ENCODE peak calls at places on chromosomes 6 and 20, in five cellular contexts. One of them, this sample, is unnamed.

GRCh38 chr6:87907521-87907920 is 140.1 kb upstream of the SPACA1 start:
- DNase-seq in K562: no peak
- DNase-seq in A549: no peak
- DNase-seq in HCT116: no peak
- DNase-seq in endothelial cell of umbilical vein: no peak
- DNase-seq in this sample: no peak

GRCh38 chr6:129317931-129318820 is 391.8 kb downstream of the ARHGAP18 start:
- DNase-seq in K562: no peak
- DNase-seq in A549: peak; percentile 7
- DNase-seq in HCT116: no peak
- DNase-seq in endothelial cell of umbilical vein: peak; percentile 16
- DNase-seq in this sample: no peak

GRCh38 chr6:39026175-39026574 is 22.4 kb upstream of the GLP1R start:
- DNase-seq in K562: no peak
- DNase-seq in A549: no peak
- DNase-seq in HCT116: no peak
- DNase-seq in endothelial cell of umbilical vein: no peak
- DNase-seq in this sample: no peak

GRCh38 chr6:35181933-35182612 is 31.7 kb upstream of the SCUBE3 start:
- DNase-seq in K562: peak; percentile 54
- DNase-seq in A549: peak; percentile 72
- DNase-seq in HCT116: peak; percentile 86
- DNase-seq in endothelial cell of umbilical vein: peak; percentile 15
- DNase-seq in this sample: peak; percentile 64

GRCh38 chr20:20360464-20360863 is 7.4 kb upstream of the INSM1 start:
- DNase-seq in K562: peak; percentile 48
- DNase-seq in A549: peak; percentile 61
- DNase-seq in HCT116: peak; percentile 40
- DNase-seq in endothelial cell of umbilical vein: peak; percentile 69
- DNase-seq in this sample: peak; percentile 79

GRCh38 chr20:11511816-11512215 is 405.9 kb upstream of the BTBD3 start:
- DNase-seq in K562: no peak
- DNase-seq in A549: no peak
- DNase-seq in HCT116: no peak
- DNase-seq in endothelial cell of umbilical vein: no peak
- DNase-seq in this sample: no peak

GRCh38 chr6:30491963-30492616 is 2.8 kb downstream of the HLA-E start:
- DNase-seq in K562: no peak
- DNase-seq in A549: no peak
- DNase-seq in HCT116: no peak
- DNase-seq in endothelial cell of umbilical vein: no peak
- DNase-seq in this sample: no peak

GRCh38 chr6:165774903-165775608 is 112.0 kb upstream of the PDE10A start:
- DNase-seq in K562: no peak
- DNase-seq in A549: no peak
- DNase-seq in HCT116: no peak
- DNase-seq in endothelial cell of umbilical vein: peak; percentile 99
- DNase-seq in this sample: no peak

GRCh38 chr20:54026300-54027064 is 43.9 kb downstream of the BCAS1 start:
- DNase-seq in K562: no peak
- DNase-seq in A549: no peak
- DNase-seq in HCT116: no peak
- DNase-seq in endothelial cell of umbilical vein: no peak
- DNase-seq in this sample: no peak

GRCh38 chr6:162119349-162119748 is 608.2 kb downstream of the PRKN start:
- DNase-seq in K562: no peak
- DNase-seq in A549: no peak
- DNase-seq in HCT116: no peak
- DNase-seq in endothelial cell of umbilical vein: no peak
- DNase-seq in this sample: no peak

GRCh38 chr20:51388756-51389542 is 153.6 kb downstream of the NFATC2 start:
- DNase-seq in K562: no peak
- DNase-seq in A549: no peak
- DNase-seq in HCT116: no peak
- DNase-seq in endothelial cell of umbilical vein: peak; percentile 80
- DNase-seq in this sample: no peak

GRCh38 chr6:113306552-113307145 is 550.5 kb upstream of the MARCKS start:
- DNase-seq in K562: peak; percentile 43
- DNase-seq in A549: peak; percentile 21
- DNase-seq in HCT116: peak; percentile 56
- DNase-seq in endothelial cell of umbilical vein: peak; percentile 36
- DNase-seq in this sample: no peak

GRCh38 chr6:164832410-164832809 is 477.0 kb downstream of the C6orf118 start:
- DNase-seq in K562: no peak
- DNase-seq in A549: no peak
- DNase-seq in HCT116: no peak
- DNase-seq in endothelial cell of umbilical vein: no peak
- DNase-seq in this sample: no peak

GRCh38 chr6:33187809-33188208 is 4.5 kb downstream of the COL11A2 start:
- DNase-seq in K562: no peak
- DNase-seq in A549: no peak
- DNase-seq in HCT116: no peak
- DNase-seq in endothelial cell of umbilical vein: no peak
- DNase-seq in this sample: no peak

GRCh38 chr6:11847515-11848244 is 69.1 kb upstream of the ADTRP start:
- DNase-seq in K562: no peak
- DNase-seq in A549: no peak
- DNase-seq in HCT116: no peak
- DNase-seq in endothelial cell of umbilical vein: no peak
- DNase-seq in this sample: no peak

GRCh38 chr6:12279322-12280098 is 10.7 kb upstream of the EDN1 start:
- DNase-seq in K562: no peak
- DNase-seq in A549: peak; percentile 23
- DNase-seq in HCT116: no peak
- DNase-seq in endothelial cell of umbilical vein: peak; percentile 6
- DNase-seq in this sample: no peak

GRCh38 chr6:45376310-45377040 is 1.3 kb downstream of the SUPT3H start:
- DNase-seq in K562: peak; percentile 40
- DNase-seq in A549: no peak
- DNase-seq in HCT116: no peak
- DNase-seq in endothelial cell of umbilical vein: peak; percentile 50
- DNase-seq in this sample: no peak

GRCh38 chr20:52379723-52380336 is 188.3 kb upstream of the ZFP64 start:
- DNase-seq in K562: peak; percentile 27
- DNase-seq in A549: peak; percentile 25
- DNase-seq in HCT116: no peak
- DNase-seq in endothelial cell of umbilical vein: peak; percentile 52
- DNase-seq in this sample: peak; percentile 42

GRCh38 chr6:22236626-22237414 is 60.0 kb downstream of the PRL start:
- DNase-seq in K562: no peak
- DNase-seq in A549: peak; percentile 92
- DNase-seq in HCT116: no peak
- DNase-seq in endothelial cell of umbilical vein: no peak
- DNase-seq in this sample: no peak

GRCh38 chr6:1091905-1092304 is 220.0 kb upstream of the FOXQ1 start:
- DNase-seq in K562: no peak
- DNase-seq in A549: no peak
- DNase-seq in HCT116: no peak
- DNase-seq in endothelial cell of umbilical vein: no peak
- DNase-seq in this sample: no peak

GRCh38 chr6:125432014-125432413 is 130.2 kb upstream of the HDDC2 start:
- DNase-seq in K562: no peak
- DNase-seq in A549: no peak
- DNase-seq in HCT116: no peak
- DNase-seq in endothelial cell of umbilical vein: no peak
- DNase-seq in this sample: no peak

GRCh38 chr20:46683939-46684750 is 5.1 kb downstream of the TP53RK start:
- DNase-seq in K562: peak; percentile 92
- DNase-seq in A549: no peak
- DNase-seq in HCT116: no peak
- DNase-seq in endothelial cell of umbilical vein: peak; percentile 39
- DNase-seq in this sample: no peak

GRCh38 chr20:38123021-38123587 is 42.0 kb downstream of the TGM2 start:
- DNase-seq in K562: peak; percentile 74
- DNase-seq in A549: peak; percentile 75
- DNase-seq in HCT116: no peak
- DNase-seq in endothelial cell of umbilical vein: peak; percentile 57
- DNase-seq in this sample: no peak

GRCh38 chr6:13526718-13527668 is 39.6 kb upstream of the GFOD1 start:
- DNase-seq in K562: no peak
- DNase-seq in A549: no peak
- DNase-seq in HCT116: no peak
- DNase-seq in endothelial cell of umbilical vein: peak; percentile 94
- DNase-seq in this sample: peak; percentile 72

DNA sequence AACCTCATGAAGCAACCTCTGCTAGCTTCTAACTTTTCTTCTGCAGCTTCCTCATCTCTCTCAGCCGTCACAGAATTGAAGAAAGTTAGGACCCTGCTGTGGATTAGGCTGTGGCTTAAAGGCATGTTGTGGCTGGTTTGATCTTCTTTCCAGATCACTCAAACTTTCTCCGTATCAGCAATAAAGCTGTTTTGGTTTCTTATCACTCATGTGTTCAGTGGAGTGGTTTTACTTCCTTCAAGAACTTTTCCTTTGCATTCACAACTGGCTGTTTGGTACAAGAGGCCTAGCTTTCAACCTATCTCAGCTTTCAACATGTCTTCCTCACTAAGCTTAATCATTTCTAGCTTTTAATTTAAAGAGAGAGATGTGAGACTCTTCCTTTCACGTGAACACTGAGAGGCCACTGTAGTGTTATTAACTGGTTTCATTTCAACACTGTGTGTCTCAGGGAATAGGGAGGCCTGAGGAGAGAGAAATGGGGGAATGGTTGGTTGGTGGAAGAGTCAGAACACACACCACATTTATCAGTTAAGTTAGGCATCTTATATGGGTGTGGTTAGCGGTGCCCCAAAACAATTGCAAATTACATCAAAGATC is 17.2 kb downstream of the ZSCAN23 start:
- DNase-seq in K562: no peak
- DNase-seq in A549: no peak
- DNase-seq in HCT116: no peak
- DNase-seq in endothelial cell of umbilical vein: no peak
- DNase-seq in this sample: no peak
- H3K4me2 ChIP-seq in K562: no peak overlapping the region
- H3K4me2 ChIP-seq in A549: no peak overlapping the region
- H3K4me2 ChIP-seq in HCT116: no peak overlapping the region
- H3K4me2 ChIP-seq in endothelial cell of umbilical vein: no peak overlapping the region
- H3K4me2 ChIP-seq in this sample: no peak overlapping the region

GRCh38 chr6:24431045-24431451 is 28.3 kb downstream of the MRS2 start:
- DNase-seq in K562: peak; percentile 71
- DNase-seq in A549: peak; percentile 57
- DNase-seq in HCT116: peak; percentile 38
- DNase-seq in endothelial cell of umbilical vein: peak; percentile 55
- DNase-seq in this sample: peak; percentile 66
- TF ChIP-seq MAX in K562: no peak
- TF ChIP-seq MAX in A549: no peak
- TF ChIP-seq MAX in HCT116: no peak
- TF ChIP-seq MAX in endothelial cell of umbilical vein: no peak
- TF ChIP-seq MAX in this sample: no peak

GRCh38 chr6:104640761-104641160 is 219.0 kb downstream of the HACE1 start:
- DNase-seq in K562: no peak
- DNase-seq in A549: no peak
- DNase-seq in HCT116: no peak
- DNase-seq in endothelial cell of umbilical vein: no peak
- DNase-seq in this sample: no peak
- H3K4me2 ChIP-seq in K562: no peak overlapping the region
- H3K4me2 ChIP-seq in A549: no peak overlapping the region
- H3K4me2 ChIP-seq in HCT116: no peak overlapping the region
- H3K4me2 ChIP-seq in endothelial cell of umbilical vein: no peak overlapping the region
- H3K4me2 ChIP-seq in this sample: no peak overlapping the region

GRCh38 chr20:61756446-61756845 is 309.2 kb downstream of the TAF4 start:
- DNase-seq in K562: no peak
- DNase-seq in A549: no peak
- DNase-seq in HCT116: no peak
- DNase-seq in endothelial cell of umbilical vein: no peak
- DNase-seq in this sample: no peak

GRCh38 chr20:61755971-61756421 is 309.7 kb downstream of the TAF4 start:
- DNase-seq in K562: no peak
- DNase-seq in A549: no peak
- DNase-seq in HCT116: no peak
- DNase-seq in endothelial cell of umbilical vein: no peak
- DNase-seq in this sample: no peak

GRCh38 chr20:61757678-61758555 is 307.8 kb downstream of the TAF4 start:
- DNase-seq in K562: no peak
- DNase-seq in A549: no peak
- DNase-seq in HCT116: no peak
- DNase-seq in endothelial cell of umbilical vein: no peak
- DNase-seq in this sample: no peak

GRCh38 chr20:61758556-61759200 is 307.0 kb downstream of the TAF4 start:
- DNase-seq in K562: no peak
- DNase-seq in A549: no peak
- DNase-seq in HCT116: no peak
- DNase-seq in endothelial cell of umbilical vein: no peak
- DNase-seq in this sample: no peak

GRCh38 chr20:61756966-61757677 is 308.6 kb downstream of the TAF4 start:
- DNase-seq in K562: no peak
- DNase-seq in A549: no peak
- DNase-seq in HCT116: no peak
- DNase-seq in endothelial cell of umbilical vein: no peak
- DNase-seq in this sample: no peak
- TF ChIP-seq MAX in K562: no peak
- TF ChIP-seq MAX in A549: no peak
- TF ChIP-seq MAX in HCT116: no peak
- TF ChIP-seq MAX in endothelial cell of umbilical vein: no peak
- TF ChIP-seq MAX in this sample: no peak

GRCh38 chr20:25541676-25542075 is 43.7 kb downstream of the NINL start:
- DNase-seq in K562: no peak
- DNase-seq in A549: no peak
- DNase-seq in HCT116: no peak
- DNase-seq in endothelial cell of umbilical vein: no peak
- DNase-seq in this sample: no peak

GRCh38 chr20:25538838-25539665 is 46.3 kb downstream of the NINL start:
- DNase-seq in K562: no peak
- DNase-seq in A549: no peak
- DNase-seq in HCT116: no peak
- DNase-seq in endothelial cell of umbilical vein: no peak
- DNase-seq in this sample: no peak

GRCh38 chr20:25537890-25538289 is 47.4 kb downstream of the NINL start:
- DNase-seq in K562: no peak
- DNase-seq in A549: no peak
- DNase-seq in HCT116: no peak
- DNase-seq in endothelial cell of umbilical vein: no peak
- DNase-seq in this sample: no peak

GRCh38 chr20:25540273-25540672 is 45.1 kb downstream of the NINL start:
- DNase-seq in K562: peak; percentile 34
- DNase-seq in A549: no peak
- DNase-seq in HCT116: peak; percentile 16
- DNase-seq in endothelial cell of umbilical vein: no peak
- DNase-seq in this sample: no peak

GRCh38 chr20:25539742-25540201 is 45.6 kb downstream of the NINL start:
- DNase-seq in K562: no peak
- DNase-seq in A549: no peak
- DNase-seq in HCT116: no peak
- DNase-seq in endothelial cell of umbilical vein: no peak
- DNase-seq in this sample: no peak
- H3K4me2 ChIP-seq in K562: no peak overlapping the region
- H3K4me2 ChIP-seq in A549: peak overlapping the region; percentile 81
- H3K4me2 ChIP-seq in HCT116: peak overlapping the region; percentile 37
- H3K4me2 ChIP-seq in endothelial cell of umbilical vein: no peak overlapping the region
- H3K4me2 ChIP-seq in this sample: no peak overlapping the region

GRCh38 chr20:33014336-33015113 is 7.0 kb downstream of the BPIFB2 start:
- DNase-seq in K562: no peak
- DNase-seq in A549: no peak
- DNase-seq in HCT116: no peak
- DNase-seq in endothelial cell of umbilical vein: no peak
- DNase-seq in this sample: no peak
- TF ChIP-seq MAX in K562: no peak
- TF ChIP-seq MAX in A549: no peak
- TF ChIP-seq MAX in HCT116: no peak
- TF ChIP-seq MAX in endothelial cell of umbilical vein: no peak
- TF ChIP-seq MAX in this sample: no peak

GRCh38 chr6:142304241-142304640 is 2.4 kb downstream of the ADGRG6 start:
- DNase-seq in K562: no peak
- DNase-seq in A549: no peak
- DNase-seq in HCT116: no peak
- DNase-seq in endothelial cell of umbilical vein: peak; percentile 68
- DNase-seq in this sample: no peak
- H3K4me2 ChIP-seq in K562: no peak overlapping the region
- H3K4me2 ChIP-seq in A549: peak overlapping the region; percentile 85
- H3K4me2 ChIP-seq in HCT116: peak overlapping the region; percentile 90
- H3K4me2 ChIP-seq in endothelial cell of umbilical vein: peak overlapping the region; percentile 83
- H3K4me2 ChIP-seq in this sample: peak overlapping the region; percentile 90

This sample was measured in SK-N-SH.